ENCODE peak calls at places on chromosomes 5 and 9, in six cellular contexts. B is neuronal stem cell, C is IMR-90, R is mesenchymal stem cell, E is trophoblast cell, V is H1. I is an unnamed sample.

GRCh38 chr5:72878854-72879253 is 62.4 kb downstream of the TNPO1 start:
- DNase-seq in B (no peak), C (no peak), R (no peak), E (no peak), V (no peak), I (no peak)

GRCh38 chr9:7342229-7342628 is 457.3 kb downstream of the DMAC1 start:
- DNase-seq in B (no peak), C (no peak), R (no peak), E (no peak), V (no peak), I (no peak)

GRCh38 chr5:122434120-122434519 is 122.1 kb downstream of the SNCAIP start:
- DNase-seq in B (no peak), C (no peak), R (no peak), E (no peak), V (no peak), I (no peak)

GRCh38 chr9:87270241-87271234 is 227.1 kb upstream of the DAPK1 start:
- DNase-seq in B (peak; percentile 40), C (peak; percentile 85), R (peak; percentile 80), E (no peak), V (no peak), I (no peak)

GRCh38 chr5:177443144-177443983 is 3.2 kb upstream of the PRR7 start:
- DNase-seq in B (no peak), C (no peak), R (no peak), E (no peak), V (no peak), I (no peak)

GRCh38 chr5:80302636-80303035 is 17.2 kb upstream of the SPZ1 start:
- DNase-seq in B (no peak), C (no peak), R (no peak), E (no peak), V (no peak), I (no peak)

GRCh38 chr9:89730715-89731114 is 125.9 kb downstream of the GADD45G start:
- DNase-seq in B (no peak), C (no peak), R (peak; percentile 67), E (no peak), V (no peak), I (peak; percentile 41)

GRCh38 chr5:60823574-60823973 is 20.5 kb downstream of the ELOVL7 start:
- DNase-seq in B (no peak), C (no peak), R (no peak), E (no peak), V (no peak), I (no peak)

GRCh38 chr5:179780343-179780742 is 13.4 kb upstream of the LTC4S start:
- DNase-seq in B (no peak), C (no peak), R (no peak), E (no peak), V (no peak), I (no peak)

GRCh38 chr5:40485021-40485998 is 194.4 kb upstream of the PTGER4 start:
- DNase-seq in B (no peak), C (no peak), R (no peak), E (no peak), V (no peak), I (no peak)

GRCh38 chr5:72601861-72602260 is 94.7 kb upstream of the ZNF366 start:
- DNase-seq in B (no peak), C (no peak), R (no peak), E (no peak), V (no peak), I (no peak)

GRCh38 chr9:35518212-35518917 is 28.5 kb downstream of the RUSC2 start:
- DNase-seq in B (peak; percentile 64), C (peak; percentile 94), R (peak; percentile 81), E (peak; percentile 95), V (no peak), I (peak; percentile 82)

GRCh38 chr5:100496296-100496695 is 38.9 kb upstream of the FAM174A start:
- DNase-seq in B (no peak), C (peak; percentile 5), R (no peak), E (no peak), V (no peak), I (no peak)

GRCh38 chr5:149237662-149238061 is 34.0 kb upstream of the AFAP1L1 start:
- DNase-seq in B (no peak), C (no peak), R (no peak), E (no peak), V (no peak), I (no peak)

GRCh38 chr9:714675-715074 is 126.8 kb upstream of the DMRT1 start:
- DNase-seq in B (no peak), C (no peak), R (no peak), E (no peak), V (no peak), I (no peak)

GRCh38 chr5:139647406-139648204 is 544 bp upstream of the CXXC5 start:
- DNase-seq in B (no peak), C (no peak), R (no peak), E (no peak), V (no peak), I (no peak)

GRCh38 chr9:137313956-137314560 is 12.0 kb upstream of the NRARP start:
- DNase-seq in B (no peak), C (no peak), R (no peak), E (no peak), V (no peak), I (peak; percentile 31)

GRCh38 chr5:173295796-173296195 is 32.4 kb downstream of the STC2 start:
- DNase-seq in B (no peak), C (no peak), R (no peak), E (no peak), V (no peak), I (no peak)

GRCh38 chr5:173294673-173295320 is 33.4 kb downstream of the STC2 start:
- DNase-seq in B (no peak), C (no peak), R (no peak), E (no peak), V (no peak), I (no peak)

GRCh38 chr5:173296737-173297676 is 31.2 kb downstream of the STC2 start:
- DNase-seq in B (no peak), C (no peak), R (no peak), E (no peak), V (no peak), I (peak; percentile 45)

GRCh38 chr5:173291722-173292658 is 36.2 kb downstream of the STC2 start:
- DNase-seq in B (no peak), C (peak; percentile 62), R (peak; percentile 85), E (no peak), V (no peak), I (no peak)

DNA sequence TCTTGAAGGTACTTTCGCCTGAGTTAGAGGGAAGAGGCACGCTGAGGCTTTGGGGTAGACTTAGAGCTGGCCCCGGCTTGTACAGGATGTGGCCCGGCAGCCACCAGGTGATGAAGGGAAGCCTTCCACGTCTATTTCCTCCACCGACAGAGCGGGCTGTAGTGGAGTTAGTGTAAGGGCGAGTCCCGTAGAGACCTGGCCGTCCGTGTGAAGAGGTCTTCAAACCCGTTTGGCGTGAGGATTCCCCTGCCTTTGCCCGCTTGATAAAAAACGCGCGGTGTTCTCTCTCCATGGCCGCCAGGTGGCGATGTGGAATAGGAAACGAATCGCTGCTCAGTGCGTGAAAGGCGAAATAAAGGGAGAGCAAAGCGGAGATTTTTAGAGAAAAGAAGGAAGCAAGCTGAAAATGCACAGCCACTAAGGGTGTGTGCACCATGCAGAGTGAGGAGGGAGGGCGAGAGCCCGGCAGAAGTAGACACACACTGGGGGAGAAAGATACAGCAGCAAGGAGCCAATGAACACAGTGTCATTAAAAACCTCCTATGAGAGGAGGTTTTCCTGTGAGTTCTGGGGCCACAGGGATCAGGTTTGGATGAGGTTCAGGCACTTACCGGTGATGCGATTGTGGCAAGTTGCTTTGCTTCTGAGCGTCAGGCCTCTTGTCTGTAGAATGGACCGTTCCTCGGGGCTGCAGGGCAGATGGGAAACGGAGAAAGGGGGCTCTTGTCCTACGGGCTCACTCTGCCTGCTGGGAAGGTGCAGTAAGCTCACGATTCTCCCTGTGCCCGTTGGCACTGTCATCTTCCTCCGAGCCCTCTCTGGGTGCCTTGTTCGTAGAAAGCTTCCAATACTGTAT is 34.2 kb downstream of the STC2 start:
- DNase-seq in B (peak; percentile 90), C (peak; percentile 80), R (peak; percentile 84), E (peak; percentile 71), V (no peak), I (peak; percentile 84)
- H3K9ac ChIP-seq in B (peak overlapping the region; percentile 73), C (peak overlapping the region; percentile 58), R (peak overlapping the region; percentile 72), E (no peak overlapping the region), V (no peak overlapping the region), I (no peak overlapping the region)

DNA sequence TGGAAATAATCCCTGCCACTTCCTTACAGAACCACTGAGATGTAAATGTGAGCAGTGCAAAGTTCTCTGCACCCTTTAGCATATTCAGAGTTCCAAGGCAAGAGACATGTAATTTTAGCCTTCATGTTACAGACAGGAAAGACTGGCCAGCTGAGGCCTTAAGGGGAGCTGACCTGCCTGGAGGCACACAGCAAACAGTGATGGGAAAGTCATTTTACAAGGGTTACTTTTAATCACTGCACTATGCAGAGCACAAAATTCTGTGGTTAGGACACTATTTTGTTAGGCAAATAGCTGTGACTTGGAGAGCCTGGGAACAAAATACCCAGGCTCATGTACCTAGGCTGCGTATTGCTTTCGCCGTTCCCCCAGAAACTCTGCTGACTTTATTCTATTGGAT is 30.2 kb upstream of the TNIP1 start:
- DNase-seq in B (no peak), C (no peak), R (no peak), E (no peak), V (no peak), I (no peak)
- H3K4me2 ChIP-seq in B (no peak overlapping the region), C (no peak overlapping the region), R (no peak overlapping the region), E (no peak overlapping the region), V (no peak overlapping the region), I (no peak overlapping the region)

GRCh38 chr9:126853667-126854066 is 6.8 kb upstream of the ZBTB34 start:
- DNase-seq in B (no peak), C (peak; percentile 71), R (no peak), E (peak; percentile 80), V (no peak), I (no peak)

GRCh38 chr9:126849811-126850210 is 10.6 kb upstream of the ZBTB34 start:
- DNase-seq in B (no peak), C (no peak), R (no peak), E (no peak), V (no peak), I (no peak)

GRCh38 chr9:126852289-126852688 is 8.2 kb upstream of the ZBTB34 start:
- DNase-seq in B (no peak), C (no peak), R (no peak), E (no peak), V (no peak), I (no peak)

GRCh38 chr9:126854734-126855133 is 5.7 kb upstream of the ZBTB34 start:
- DNase-seq in B (no peak), C (no peak), R (no peak), E (no peak), V (no peak), I (no peak)

DNA sequence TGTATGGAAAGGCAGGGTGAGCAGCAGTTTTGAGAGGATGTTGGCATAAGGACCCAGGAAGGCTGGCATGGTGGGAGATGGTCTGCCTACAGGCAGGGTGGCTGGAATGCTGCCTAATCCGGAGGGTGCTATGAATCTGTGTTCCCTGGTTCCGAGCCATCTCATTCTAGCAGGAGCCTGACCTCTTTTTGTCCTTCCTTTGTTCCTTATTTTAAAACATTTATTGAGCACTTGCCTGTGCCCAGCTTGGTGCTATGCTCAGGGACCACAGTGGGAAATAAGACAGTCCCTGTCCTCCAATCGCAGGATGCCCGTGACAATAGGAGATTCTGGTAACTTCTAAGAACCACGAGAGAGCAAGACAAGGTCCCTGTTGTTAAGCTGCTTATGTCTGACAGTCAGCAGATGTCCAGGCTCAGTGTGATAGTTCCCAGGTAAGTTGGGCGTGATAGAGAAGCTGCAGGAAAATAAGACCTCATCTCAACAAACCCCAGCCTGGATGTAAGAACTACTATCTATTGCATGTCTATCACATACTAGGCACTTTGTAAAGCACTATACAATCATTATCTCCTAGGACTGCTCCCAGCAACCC is 9.1 kb upstream of the ZBTB34 start:
- DNase-seq in B (no peak), C (no peak), R (no peak), E (no peak), V (no peak), I (no peak)
- H4K91ac ChIP-seq in B (no peak overlapping the region), C (no peak overlapping the region), R (no peak overlapping the region), E (no peak overlapping the region), V (no peak overlapping the region), I (no peak overlapping the region)

GRCh38 chr5:32598997-32599549 is 13.7 kb downstream of the SUB1 start:
- DNase-seq in B (no peak), C (no peak), R (no peak), E (no peak), V (no peak), I (no peak)
- H3K9ac ChIP-seq in B (no peak overlapping the region), C (no peak overlapping the region), R (peak overlapping the region; percentile 73), E (no peak overlapping the region), V (no peak overlapping the region), I (no peak overlapping the region)